ENCODE peak calls at places on chromosomes 2 and 18, in seven cellular contexts. F is GM20000; Y is aorta; A is HFFc6; X is hippocampal formation; S is CD8-positive, alpha-beta memory T cell; V is SJSA1. H is an unnamed sample.

GRCh38 chr18:63098014-63098981 is 221.3 kb downstream of the BCL2 start:
- DNase-seq in F (peak; percentile 59), Y (no peak), A (no peak), X (no peak), S (peak; percentile 10), V (peak; percentile 6), H (no peak)

GRCh38 chr2:127024769-127025356 is 82.1 kb downstream of the BIN1 start:
- DNase-seq in F (no peak), Y (no peak), A (no peak), X (no peak), S (no peak), V (no peak), H (no peak)

GRCh38 chr2:138035597-138036217 is 71.4 kb downstream of the HNMT start:
- DNase-seq in F (no peak), Y (no peak), A (no peak), X (no peak), S (no peak), V (peak; percentile 23), H (no peak)

GRCh38 chr18:73118121-73118816 is 250.5 kb upstream of the NETO1 start:
- DNase-seq in F (no peak), Y (no peak), A (peak; percentile 72), X (no peak), S (no peak), V (no peak), H (no peak)

GRCh38 chr2:79114797-79115494 is 5.3 kb upstream of the REG1A start:
- DNase-seq in F (no peak), Y (no peak), A (no peak), X (no peak), S (no peak), V (no peak), H (no peak)

GRCh38 chr2:86015006-86015405 is 90.7 kb downstream of the POLR1A start:
- DNase-seq in F (no peak), Y (no peak), A (no peak), X (no peak), S (no peak), V (no peak), H (no peak)

GRCh38 chr2:145344076-145344724 is 824.3 kb upstream of the ZEB2 start:
- DNase-seq in F (no peak), Y (no peak), A (peak; percentile 41), X (no peak), S (no peak), V (no peak), H (no peak)

GRCh38 chr2:233061007-233061590 is 957 bp downstream of the INPP5D start:
- DNase-seq in F (peak; percentile 75), Y (no peak), A (no peak), X (peak; percentile 16), S (no peak), V (no peak), H (no peak)

GRCh38 chr18:55328301-55328700 is 259.7 kb downstream of the TCF4 start:
- DNase-seq in F (no peak), Y (no peak), A (peak; percentile 35), X (no peak), S (no peak), V (peak; percentile 38), H (no peak)

GRCh38 chr2:176931588-176932563 is 280.7 kb upstream of the HNRNPA3 start:
- DNase-seq in F (peak; percentile 77), Y (no peak), A (peak; percentile 11), X (no peak), S (peak; percentile 12), V (no peak), H (peak; percentile 58)

GRCh38 chr2:191302459-191303155 is 57.4 kb downstream of the MYO1B start:
- DNase-seq in F (no peak), Y (no peak), A (no peak), X (no peak), S (no peak), V (no peak), H (peak; percentile 2)

GRCh38 chr2:30110773-30111172 is 36.0 kb upstream of the YPEL5 start:
- DNase-seq in F (no peak), Y (no peak), A (peak; percentile 18), X (no peak), S (no peak), V (no peak), H (no peak)

GRCh38 chr2:83471708-83472107 is 987.4 kb downstream of the SUCLG1 start:
- DNase-seq in F (no peak), Y (no peak), A (no peak), X (no peak), S (no peak), V (no peak), H (no peak)

GRCh38 chr2:174342600-174343342 is 8.0 kb downstream of the SP9 start:
- DNase-seq in F (peak; percentile 56), Y (no peak), A (no peak), X (no peak), S (no peak), V (no peak), H (no peak)

GRCh38 chr2:55112229-55113016 is 62.2 kb upstream of the RTN4 start:
- DNase-seq in F (no peak), Y (peak; percentile 89), A (no peak), X (peak; percentile 81), S (no peak), V (peak; percentile 39), H (no peak)

GRCh38 chr2:230930928-230931555 is 6.0 kb upstream of the GPR55 start:
- DNase-seq in F (no peak), Y (no peak), A (no peak), X (no peak), S (no peak), V (no peak), H (no peak)

GRCh38 chr2:29583548-29584121 is 337.8 kb downstream of the ALK start:
- DNase-seq in F (no peak), Y (no peak), A (no peak), X (no peak), S (no peak), V (no peak), H (no peak)

GRCh38 chr2:237603718-237604362 is 13.3 kb upstream of the RAB17 start:
- DNase-seq in F (peak; percentile 61), Y (peak; percentile 66), A (peak; percentile 70), X (peak; percentile 24), S (peak; percentile 37), V (peak; percentile 46), H (peak; percentile 32)

GRCh38 chr2:158507141-158507540 is 50.4 kb downstream of the PKP4 start:
- DNase-seq in F (peak; percentile 12), Y (no peak), A (no peak), X (no peak), S (no peak), V (no peak), H (no peak)

GRCh38 chr18:80245781-80246655 is 1.3 kb downstream of the PARD6G start:
- DNase-seq in F (no peak), Y (no peak), A (no peak), X (no peak), S (no peak), V (no peak), H (no peak)

GRCh38 chr2:40087434-40087833 is 308.4 kb upstream of the THUMPD2 start:
- DNase-seq in F (no peak), Y (no peak), A (peak; percentile 45), X (no peak), S (no peak), V (no peak), H (no peak)

GRCh38 chr2:18125279-18125678 is 246.8 kb downstream of the KCNS3 start:
- DNase-seq in F (no peak), Y (no peak), A (no peak), X (no peak), S (no peak), V (no peak), H (no peak)

GRCh38 chr18:24427484-24427883 is 1.0 kb downstream of the IMPACT start:
- DNase-seq in F (no peak), Y (no peak), A (no peak), X (no peak), S (no peak), V (no peak), H (no peak)

GRCh38 chr2:207692206-207693065 is 19.0 kb upstream of the CCNYL1 start:
- DNase-seq in F (peak; percentile 40), Y (peak; percentile 54), A (no peak), X (peak; percentile 13), S (peak; percentile 20), V (no peak), H (peak; percentile 25)

GRCh38 chr18:3121256-3121655 is 98.5 kb downstream of the MYOM1 start:
- DNase-seq in F (no peak), Y (no peak), A (peak; percentile 7), X (no peak), S (no peak), V (no peak), H (no peak)